ENCODE peak calls at places on chromosomes 5 and 9, in seven cellular contexts. One of them, this sample, is unnamed.

GRCh38 chr5:9621379-9621903 is 8.7 kb downstream of the TAS2R1 start:
- DNase-seq in non-pigmented ciliary epithelial cell: peak; percentile 53
- DNase-seq in Peyer's patch: no peak
- DNase-seq in dorsolateral prefrontal cortex: no peak
- DNase-seq in GM13976: no peak
- DNase-seq in SK-N-MC: no peak
- DNase-seq in spleen: no peak
- DNase-seq in this sample: no peak

GRCh38 chr9:87647114-87647513 is 78.8 kb upstream of the CTSL start:
- DNase-seq in non-pigmented ciliary epithelial cell: no peak
- DNase-seq in Peyer's patch: no peak
- DNase-seq in dorsolateral prefrontal cortex: no peak
- DNase-seq in GM13976: no peak
- DNase-seq in SK-N-MC: no peak
- DNase-seq in spleen: no peak
- DNase-seq in this sample: no peak

GRCh38 chr9:100999914-101000540 is 28.5 kb upstream of the PLPPR1 start:
- DNase-seq in non-pigmented ciliary epithelial cell: no peak
- DNase-seq in Peyer's patch: no peak
- DNase-seq in dorsolateral prefrontal cortex: no peak
- DNase-seq in GM13976: no peak
- DNase-seq in SK-N-MC: no peak
- DNase-seq in spleen: no peak
- DNase-seq in this sample: no peak

GRCh38 chr5:165722401-165722800 is 2217.0 kb downstream of the MAT2B start:
- DNase-seq in non-pigmented ciliary epithelial cell: no peak
- DNase-seq in Peyer's patch: no peak
- DNase-seq in dorsolateral prefrontal cortex: no peak
- DNase-seq in GM13976: no peak
- DNase-seq in SK-N-MC: no peak
- DNase-seq in spleen: no peak
- DNase-seq in this sample: no peak

GRCh38 chr9:138080979-138081378 is 203.4 kb downstream of the CACNA1B start:
- DNase-seq in non-pigmented ciliary epithelial cell: no peak
- DNase-seq in Peyer's patch: no peak
- DNase-seq in dorsolateral prefrontal cortex: no peak
- DNase-seq in GM13976: no peak
- DNase-seq in SK-N-MC: no peak
- DNase-seq in spleen: no peak
- DNase-seq in this sample: no peak

GRCh38 chr5:156237361-156237760 is 89.6 kb upstream of the SGCD start:
- DNase-seq in non-pigmented ciliary epithelial cell: no peak
- DNase-seq in Peyer's patch: no peak
- DNase-seq in dorsolateral prefrontal cortex: no peak
- DNase-seq in GM13976: no peak
- DNase-seq in SK-N-MC: no peak
- DNase-seq in spleen: no peak
- DNase-seq in this sample: no peak

GRCh38 chr5:80308526-80308925 is 11.3 kb upstream of the SPZ1 start:
- DNase-seq in non-pigmented ciliary epithelial cell: no peak
- DNase-seq in Peyer's patch: no peak
- DNase-seq in dorsolateral prefrontal cortex: no peak
- DNase-seq in GM13976: no peak
- DNase-seq in SK-N-MC: no peak
- DNase-seq in spleen: peak; percentile 64
- DNase-seq in this sample: no peak

GRCh38 chr9:99411068-99411467 is 189.0 kb downstream of the SEC61B start:
- DNase-seq in non-pigmented ciliary epithelial cell: no peak
- DNase-seq in Peyer's patch: no peak
- DNase-seq in dorsolateral prefrontal cortex: no peak
- DNase-seq in GM13976: no peak
- DNase-seq in SK-N-MC: no peak
- DNase-seq in spleen: no peak
- DNase-seq in this sample: no peak

GRCh38 chr9:34554211-34555001 is 31.6 kb upstream of the ENHO start:
- DNase-seq in non-pigmented ciliary epithelial cell: no peak
- DNase-seq in Peyer's patch: no peak
- DNase-seq in dorsolateral prefrontal cortex: peak; percentile 12
- DNase-seq in GM13976: no peak
- DNase-seq in SK-N-MC: no peak
- DNase-seq in spleen: peak; percentile 63
- DNase-seq in this sample: peak; percentile 14

GRCh38 chr5:141701341-141702119 is 19.5 kb upstream of the ARAP3 start:
- DNase-seq in non-pigmented ciliary epithelial cell: no peak
- DNase-seq in Peyer's patch: peak; percentile 16
- DNase-seq in dorsolateral prefrontal cortex: no peak
- DNase-seq in GM13976: peak; percentile 61
- DNase-seq in SK-N-MC: no peak
- DNase-seq in spleen: no peak
- DNase-seq in this sample: no peak

GRCh38 chr9:4425358-4426045 is 64.8 kb upstream of the SLC1A1 start:
- DNase-seq in non-pigmented ciliary epithelial cell: no peak
- DNase-seq in Peyer's patch: no peak
- DNase-seq in dorsolateral prefrontal cortex: no peak
- DNase-seq in GM13976: no peak
- DNase-seq in SK-N-MC: no peak
- DNase-seq in spleen: no peak
- DNase-seq in this sample: no peak